ENCODE peak calls at places on chromosomes 12 and 14, in seven cellular contexts. V is lower leg skin, S is NCI-H2081, P is H54, D is EL, L is tibial nerve, B is hepatic stellate cell. T is an unnamed sample.

GRCh38 chr14:102930138-102930752 is 7.8 kb downstream of the AMN start:
- DNase-seq in V (no peak), S (peak; percentile 22), P (no peak), D (no peak), L (no peak), B (no peak), T (no peak)

GRCh38 chr12:103312742-103313354 is 182.9 kb downstream of the C12orf42 start:
- DNase-seq in V (no peak), S (no peak), P (no peak), D (no peak), L (no peak), B (no peak), T (no peak)

GRCh38 chr14:77965919-77966435 is 166.1 kb downstream of the ADCK1 start:
- DNase-seq in V (no peak), S (no peak), P (no peak), D (peak; percentile 32), L (no peak), B (peak; percentile 35), T (no peak)

GRCh38 chr14:93008381-93008780 is 85.4 kb downstream of the CHGA start:
- DNase-seq in V (no peak), S (no peak), P (peak; percentile 64), D (peak; percentile 77), L (no peak), B (no peak), T (no peak)

GRCh38 chr12:121391619-121392324 is 8.1 kb upstream of the RNF34 start:
- DNase-seq in V (no peak), S (no peak), P (no peak), D (peak; percentile 50), L (peak; percentile 5), B (peak; percentile 32), T (no peak)

GRCh38 chr14:68404652-68405183 is 388.1 kb downstream of the ZFP36L1 start:
- DNase-seq in V (peak; percentile 49), S (no peak), P (no peak), D (peak; percentile 33), L (no peak), B (no peak), T (no peak)

GRCh38 chr14:56196274-56196673 is 78.1 kb downstream of the PELI2 start:
- DNase-seq in V (no peak), S (no peak), P (no peak), D (peak; percentile 10), L (no peak), B (no peak), T (no peak)

GRCh38 chr14:106874365-106874764 is 1348.0 kb downstream of the TMEM121 start:
- DNase-seq in V (no peak), S (no peak), P (no peak), D (no peak), L (no peak), B (no peak), T (no peak)

GRCh38 chr14:22147716-22148115 is 441.3 kb downstream of the DAD1 start:
- DNase-seq in V (no peak), S (no peak), P (no peak), D (no peak), L (no peak), B (no peak), T (no peak)

GRCh38 chr14:103126873-103127304 is 3.6 kb downstream of the TNFAIP2 start:
- DNase-seq in V (no peak), S (peak; percentile 75), P (no peak), D (no peak), L (no peak), B (no peak), T (no peak)

GRCh38 chr12:21980544-21980943 is 39.3 kb upstream of the ABCC9 start:
- DNase-seq in V (no peak), S (no peak), P (no peak), D (no peak), L (no peak), B (no peak), T (no peak)

GRCh38 chr14:67999693-68000384 is 180.3 kb downstream of the RAD51B start:
- DNase-seq in V (no peak), S (no peak), P (peak; percentile 12), D (peak; percentile 91), L (no peak), B (peak; percentile 58), T (no peak)

GRCh38 chr12:55730447-55730820 is 1.6 kb upstream of the CD63 start:
- DNase-seq in V (no peak), S (no peak), P (no peak), D (no peak), L (no peak), B (no peak), T (no peak)

GRCh38 chr14:60648934-60649814 is at the start of gene SIX1:
- DNase-seq in V (no peak), S (peak; percentile 89), P (peak; percentile 83), D (peak; percentile 94), L (peak; percentile 61), B (peak; percentile 89), T (no peak)

GRCh38 chr12:53602176-53602942 is 23.8 kb downstream of the ATF7 start:
- DNase-seq in V (no peak), S (no peak), P (no peak), D (no peak), L (no peak), B (no peak), T (no peak)

GRCh38 chr14:35401853-35402252 is 2.7 kb downstream of the NFKBIA start:
- DNase-seq in V (no peak), S (no peak), P (no peak), D (no peak), L (no peak), B (no peak), T (no peak)

GRCh38 chr12:28872654-28873268 is 276.3 kb upstream of the FAR2 start:
- DNase-seq in V (no peak), S (peak; percentile 4), P (peak; percentile 16), D (peak; percentile 47), L (no peak), B (peak; percentile 13), T (peak; percentile 41)

GRCh38 chr14:21096889-21097615 is 1.4 kb downstream of the ZNF219 start:
- DNase-seq in V (no peak), S (no peak), P (no peak), D (no peak), L (no peak), B (peak; percentile 1), T (no peak)

GRCh38 chr12:56695327-56696101 is 7.4 kb upstream of the PTGES3 start:
- DNase-seq in V (no peak), S (no peak), P (no peak), D (peak; percentile 34), L (no peak), B (no peak), T (no peak)

GRCh38 chr12:107843351-107844311 is 69.1 kb downstream of the ASCL4 start:
- DNase-seq in V (no peak), S (no peak), P (no peak), D (peak; percentile 34), L (no peak), B (no peak), T (no peak)

GRCh38 chr12:41100572-41100971 is 87.5 kb upstream of the PDZRN4 start:
- DNase-seq in V (no peak), S (no peak), P (no peak), D (no peak), L (no peak), B (no peak), T (no peak)

GRCh38 chr12:127149226-127149964 is 1117.6 kb upstream of the TMEM132C start:
- DNase-seq in V (no peak), S (no peak), P (no peak), D (peak; percentile 38), L (no peak), B (no peak), T (no peak)

GRCh38 chr12:108845696-108846095 is 11.7 kb downstream of the SSH1 start:
- DNase-seq in V (no peak), S (no peak), P (no peak), D (no peak), L (no peak), B (no peak), T (no peak)

GRCh38 chr14:101781240-101782061 is 19.9 kb downstream of the PPP2R5C start:
- DNase-seq in V (no peak), S (no peak), P (no peak), D (peak; percentile 30), L (no peak), B (no peak), T (no peak)

GRCh38 chr12:4621511-4621910 is 27.3 kb downstream of the AKAP3 start:
- DNase-seq in V (no peak), S (no peak), P (no peak), D (no peak), L (no peak), B (no peak), T (no peak)

GRCh38 chr14:68568907-68569545 is 223.8 kb downstream of the ZFP36L1 start:
- DNase-seq in V (no peak), S (no peak), P (no peak), D (no peak), L (no peak), B (no peak), T (no peak)

GRCh38 chr14:34359423-34360120 is 102.5 kb downstream of the SPTSSA start:
- DNase-seq in V (no peak), S (no peak), P (no peak), D (no peak), L (no peak), B (no peak), T (no peak)

GRCh38 chr14:54488646-54489317 is at the start of gene GMFB:
- DNase-seq in V (peak; percentile 90), S (peak; percentile 89), P (peak; percentile 58), D (peak; percentile 93), L (peak; percentile 90), B (peak; percentile 84), T (no peak)

GRCh38 chr12:48690990-48691389 is 9.0 kb upstream of the KANSL2 start:
- DNase-seq in V (no peak), S (no peak), P (no peak), D (no peak), L (no peak), B (no peak), T (no peak)

GRCh38 chr14:89473979-89474378 is 56.9 kb upstream of the FOXN3 start:
- DNase-seq in V (no peak), S (no peak), P (no peak), D (peak; percentile 58), L (no peak), B (no peak), T (no peak)

GRCh38 chr14:98548071-98548686 is 723.8 kb downstream of the BCL11B start:
- DNase-seq in V (no peak), S (no peak), P (no peak), D (no peak), L (no peak), B (no peak), T (no peak)

GRCh38 chr14:101253948-101254347 is 307.3 kb upstream of the DIO3 start:
- DNase-seq in V (no peak), S (no peak), P (no peak), D (no peak), L (no peak), B (no peak), T (no peak)

GRCh38 chr12:13196302-13196921 is at the start of gene EMP1:
- DNase-seq in V (peak; percentile 99), S (no peak), P (peak; percentile 44), D (peak; percentile 100), L (peak; percentile 99), B (peak; percentile 75), T (peak; percentile 98)

GRCh38 chr12:100926669-100927248 is 132.2 kb downstream of the ANO4 start:
- DNase-seq in V (no peak), S (peak; percentile 3), P (no peak), D (peak; percentile 30), L (no peak), B (no peak), T (no peak)

GRCh38 chr14:30227871-30228270 is 300.2 kb upstream of the PRKD1 start:
- DNase-seq in V (peak; percentile 50), S (no peak), P (no peak), D (peak; percentile 75), L (peak; percentile 76), B (no peak), T (peak; percentile 47)

GRCh38 chr12:113151655-113152054 is 2.1 kb downstream of the CFAP73 start:
- DNase-seq in V (no peak), S (no peak), P (no peak), D (no peak), L (no peak), B (no peak), T (no peak)

GRCh38 chr12:128449146-128449894 is 182.3 kb downstream of the TMEM132C start:
- DNase-seq in V (no peak), S (no peak), P (no peak), D (no peak), L (no peak), B (no peak), T (no peak)

GRCh38 chr12:70648191-70648590 is 11.0 kb upstream of the PTPRB start:
- DNase-seq in V (no peak), S (no peak), P (no peak), D (no peak), L (no peak), B (no peak), T (no peak)

T was measured in glomerular endothelial cell.